ENCODE peak calls at places on chromosomes 2 and 18, in ten cellular contexts. L is AG10803; R is GM19239; I is CD8-positive, alpha-beta memory T cell; M is NCI-H2171 treated with DMSO at 0.1 percent for 48 hours; Y is AG04450; S is OCI-LY7; J is stimulated activated CD4-positive, alpha-beta T cell treated with anti-CD3 and anti-CD28 coated beads, Interleukin-4, amount 100 ng/mL, for 4 hours; O is M059J; D is GM13977. B is an unnamed sample.

GRCh38 chr2:207107120-207107519 is 58.6 kb downstream of the KLF7 start:
- DNase-seq in D (no peak), J (no peak), I (no peak), Y (no peak), S (no peak), O (no peak), R (no peak), M (no peak), L (no peak), B (no peak)

GRCh38 chr2:157302492-157303099 is 23.0 kb downstream of the ERMN start:
- DNase-seq in J (peak; percentile 4), L (peak; percentile 50), S (peak; percentile 67), Y (peak; percentile 16), R (peak; percentile 37), I (peak; percentile 56), M (peak; percentile 81), D (peak; percentile 40), O (peak; percentile 42), B (no peak)

GRCh38 chr2:84991404-84992151 is 20.6 kb downstream of the KCMF1 start:
- DNase-seq in R (no peak), M (no peak), Y (peak; percentile 83), D (no peak), I (no peak), L (peak; percentile 92), J (no peak), O (peak; percentile 98), S (no peak), B (no peak)

GRCh38 chr2:181374741-181375675 is 82.2 kb upstream of the ITGA4 start:
- DNase-seq in O (peak; percentile 13), S (no peak), D (peak; percentile 7), M (no peak), R (no peak), L (peak; percentile 88), J (no peak), I (no peak), Y (no peak), B (no peak)

GRCh38 chr18:79246309-79247108 is 149.2 kb upstream of the NFATC1 start:
- DNase-seq in Y (peak; percentile 15), O (peak; percentile 73), R (peak; percentile 67), I (peak; percentile 41), M (peak; percentile 77), L (peak; percentile 62), J (peak; percentile 69), S (peak; percentile 75), D (peak; percentile 80), B (peak; percentile 41)

GRCh38 chr2:73163522-73164367 is 38.6 kb upstream of the NOTO start:
- DNase-seq in J (peak; percentile 51), S (peak; percentile 53), D (peak; percentile 83), R (peak; percentile 67), M (peak; percentile 67), Y (peak; percentile 62), L (peak; percentile 69), O (peak; percentile 66), I (peak; percentile 50), B (peak; percentile 57)

GRCh38 chr2:29562896-29563295 is 358.5 kb downstream of the ALK start:
- DNase-seq in S (no peak), O (peak; percentile 44), J (no peak), I (no peak), M (no peak), D (no peak), L (no peak), Y (no peak), R (no peak), B (no peak)

GRCh38 chr18:68693091-68693815 is 21.7 kb downstream of the TMX3 start:
- DNase-seq in M (no peak), Y (no peak), L (no peak), S (no peak), O (no peak), R (no peak), I (no peak), J (no peak), D (no peak), B (no peak)

GRCh38 chr18:56661414-56662101 is 10.4 kb downstream of the WDR7 start:
- DNase-seq in O (no peak), I (no peak), L (no peak), R (no peak), S (no peak), J (no peak), M (peak; percentile 92), D (no peak), Y (no peak), B (no peak)

GRCh38 chr18:50092250-50092780 is 102.6 kb downstream of the MYO5B start:
- DNase-seq in D (no peak), J (no peak), I (no peak), Y (no peak), M (no peak), R (no peak), O (no peak), L (no peak), S (no peak), B (no peak)

GRCh38 chr2:21258082-21258481 is 134.3 kb downstream of the TDRD15 start:
- DNase-seq in O (no peak), Y (no peak), R (no peak), S (no peak), I (no peak), L (no peak), M (peak; percentile 11), J (no peak), D (no peak), B (no peak)

GRCh38 chr2:203909192-203909945 is 27.2 kb upstream of the ICOS start:
- DNase-seq in Y (peak; percentile 65), D (no peak), M (peak; percentile 38), O (peak; percentile 56), R (no peak), L (peak; percentile 79), S (peak; percentile 42), I (peak; percentile 41), J (no peak), B (peak; percentile 36)

GRCh38 chr2:12918841-12919445 is 202.2 kb downstream of the TRIB2 start:
- DNase-seq in I (no peak), L (peak; percentile 99), O (peak; percentile 55), Y (peak; percentile 53), S (no peak), R (no peak), D (no peak), M (no peak), J (no peak), B (no peak)

GRCh38 chr18:71336811-71337210 is 1048.0 kb downstream of the SOCS6 start:
- DNase-seq in I (no peak), Y (no peak), O (no peak), J (no peak), R (no peak), L (no peak), D (no peak), S (no peak), M (no peak), B (peak; percentile 4)

GRCh38 chr18:35376393-35376741 is 770 bp downstream of the ZNF396 start:
- DNase-seq in M (no peak), D (peak; percentile 62), S (no peak), L (no peak), J (peak; percentile 2), R (peak; percentile 35), Y (no peak), O (no peak), I (peak; percentile 17), B (peak; percentile 11)

GRCh38 chr2:65436825-65437221 is 4.4 kb upstream of the SPRED2 start:
- DNase-seq in D (peak; percentile 87), I (no peak), R (peak; percentile 86), Y (no peak), S (peak; percentile 69), J (no peak), L (peak; percentile 63), O (no peak), M (no peak), B (no peak)

GRCh38 chr2:9187620-9188214 is 18.9 kb upstream of the ASAP2 start:
- DNase-seq in M (no peak), D (no peak), S (no peak), O (no peak), R (no peak), J (no peak), Y (no peak), I (no peak), L (peak; percentile 57), B (no peak)

GRCh38 chr2:238834982-238835381 is 12.9 kb upstream of the TWIST2 start:
- DNase-seq in O (no peak), M (no peak), Y (no peak), I (no peak), S (no peak), L (no peak), D (no peak), J (no peak), R (no peak), B (no peak)

GRCh38 chr2:75310915-75311314 is 111.6 kb upstream of the TACR1 start:
- DNase-seq in D (no peak), M (no peak), J (no peak), S (no peak), Y (no peak), R (no peak), O (peak; percentile 87), L (peak; percentile 15), I (no peak), B (no peak)

GRCh38 chr2:228646061-228646460 is 464.6 kb upstream of the SPHKAP start:
- DNase-seq in Y (no peak), L (peak; percentile 22), M (no peak), S (no peak), J (no peak), R (no peak), I (no peak), D (no peak), O (peak; percentile 19), B (no peak)

GRCh38 chr2:53040536-53041229 is 726.9 kb upstream of the CHAC2 start:
- DNase-seq in S (no peak), R (no peak), O (no peak), L (no peak), I (no peak), M (no peak), J (no peak), D (no peak), Y (no peak), B (no peak)

GRCh38 chr2:134446431-134447091 is 192.7 kb downstream of the MGAT5 start:
- DNase-seq in I (no peak), M (peak; percentile 89), R (no peak), S (no peak), L (peak; percentile 40), O (peak; percentile 74), D (no peak), J (no peak), Y (peak; percentile 6), B (no peak)

GRCh38 chr18:12257996-12258718 is 4.0 kb downstream of the CIDEA start:
- DNase-seq in S (no peak), Y (no peak), L (no peak), I (no peak), D (no peak), R (no peak), J (no peak), O (no peak), M (no peak), B (no peak)

GRCh38 chr2:182378759-182379158 is 48.1 kb downstream of the PDE1A start:
- DNase-seq in S (no peak), D (no peak), Y (no peak), J (no peak), I (no peak), R (no peak), M (no peak), O (no peak), L (no peak), B (no peak)

GRCh38 chr18:13051950-13052349 is 60.8 kb downstream of the CEP192 start:
- DNase-seq in M (no peak), J (no peak), R (peak; percentile 8), I (no peak), D (no peak), O (no peak), S (peak; percentile 75), L (no peak), Y (no peak), B (no peak)

GRCh38 chr2:54341656-54342055 is 85.6 kb upstream of the TSPYL6 start:
- DNase-seq in D (no peak), I (no peak), M (peak; percentile 27), R (no peak), Y (no peak), L (no peak), O (no peak), S (peak; percentile 26), J (no peak), B (no peak)

GRCh38 chr18:65753520-65753919 is 2.7 kb downstream of the CDH7 start:
- DNase-seq in O (no peak), Y (no peak), J (no peak), L (no peak), D (peak; percentile 57), R (no peak), S (peak; percentile 2), I (no peak), M (peak; percentile 96), B (peak; percentile 55)

GRCh38 chr2:99691931-99692330 is 202.1 kb upstream of the REV1 start:
- DNase-seq in I (no peak), M (no peak), L (no peak), S (no peak), D (no peak), O (no peak), R (no peak), Y (no peak), J (no peak), B (no peak)

B was measured in T47D.